ENCODE peak calls at places on chromosomes 7 and 10, in ten cellular contexts. C, T, L, Q, D, F, E, P, A and X are unnamed samples.

GRCh38 chr10:130432850-130433249 is 296.7 kb downstream of the GLRX3 start:
- DNase-seq in C (no peak), T (no peak), L (no peak), Q (no peak), D (no peak), F (peak), E (no peak), P (no peak), A (no peak), X (no peak)

GRCh38 chr10:28837613-28838390 is 160.5 kb downstream of the BAMBI start:
- DNase-seq in C (no peak), T (no peak), L (no peak), Q (no peak), D (no peak), F (no peak), E (no peak), P (no peak), A (no peak), X (no peak)

GRCh38 chr7:37065779-37066271 is 341.5 kb upstream of the AOAH start:
- DNase-seq in C (no peak), T (no peak), L (peak), Q (no peak), D (no peak), F (no peak), E (no peak), P (peak), A (no peak), X (no peak)

GRCh38 chr10:127149613-127150081 is 46.7 kb downstream of the INSYN2A start:
- DNase-seq in C (no peak), T (no peak), L (no peak), Q (no peak), D (no peak), F (no peak), E (no peak), P (no peak), A (no peak), X (no peak)

GRCh38 chr7:129575699-129576098 is 35.8 kb upstream of the NRF1 start:
- DNase-seq in C (no peak), T (no peak), L (no peak), Q (no peak), D (no peak), F (no peak), E (no peak), P (no peak), A (no peak), X (no peak)

GRCh38 chr7:70177166-70177565 is 578.9 kb downstream of the AUTS2 start:
- DNase-seq in C (no peak), T (no peak), L (peak), Q (no peak), D (no peak), F (no peak), E (no peak), P (peak), A (no peak), X (no peak)

GRCh38 chr10:48199580-48200377 is 74.7 kb downstream of the FRMPD2 start:
- DNase-seq in C (no peak), T (no peak), L (no peak), Q (no peak), D (no peak), F (no peak), E (no peak), P (peak), A (peak), X (no peak)

GRCh38 chr10:93821051-93821772 is 63.5 kb downstream of the LGI1 start:
- DNase-seq in C (peak), T (no peak), L (peak), Q (no peak), D (no peak), F (no peak), E (no peak), P (peak), A (peak), X (no peak)

GRCh38 chr7:82183633-82184032 is 259.9 kb downstream of the CACNA2D1 start:
- DNase-seq in C (no peak), T (no peak), L (no peak), Q (no peak), D (no peak), F (no peak), E (no peak), P (peak), A (no peak), X (no peak)

GRCh38 chr7:131522325-131522920 is 34.0 kb downstream of the PODXL start:
- DNase-seq in C (no peak), T (no peak), L (peak), Q (no peak), D (no peak), F (no peak), E (no peak), P (no peak), A (peak), X (no peak)

GRCh38 chr10:70866424-70866823 is 21.9 kb downstream of the PCBD1 start:
- DNase-seq in C (no peak), T (no peak), L (peak), Q (no peak), D (no peak), F (no peak), E (peak), P (no peak), A (no peak), X (no peak)

GRCh38 chr10:96987842-96988175 is 155.7 kb downstream of the LCOR start:
- DNase-seq in C (no peak), T (no peak), L (no peak), Q (no peak), D (no peak), F (no peak), E (no peak), P (no peak), A (no peak), X (no peak)

GRCh38 chr7:8627322-8627721 is 193.9 kb downstream of the NXPH1 start:
- DNase-seq in C (peak), T (no peak), L (no peak), Q (no peak), D (no peak), F (no peak), E (no peak), P (no peak), A (no peak), X (no peak)

GRCh38 chr10:50552771-50553535 is 70.8 kb downstream of the SGMS1 start:
- DNase-seq in C (no peak), T (no peak), L (peak), Q (peak), D (no peak), F (no peak), E (no peak), P (no peak), A (peak), X (no peak)

GRCh38 chr7:152883858-152884257 is 124.3 kb downstream of the ACTR3B start:
- DNase-seq in C (no peak), T (no peak), L (no peak), Q (no peak), D (no peak), F (no peak), E (no peak), P (no peak), A (no peak), X (no peak)

GRCh38 chr10:104350146-104350635 is 3.4 kb upstream of the CFAP58 start:
- DNase-seq in C (peak), T (no peak), L (peak), Q (no peak), D (no peak), F (no peak), E (no peak), P (no peak), A (peak), X (no peak)

GRCh38 chr10:83677795-83678194 is 461.5 kb upstream of the GHITM start:
- DNase-seq in C (no peak), T (no peak), L (peak), Q (no peak), D (no peak), F (no peak), E (no peak), P (no peak), A (no peak), X (no peak)

GRCh38 chr7:78383096-78383495 is 584.5 kb downstream of the PHTF2 start:
- DNase-seq in C (no peak), T (no peak), L (no peak), Q (no peak), D (no peak), F (no peak), E (no peak), P (no peak), A (no peak), X (no peak)

GRCh38 chr7:46568420-46569116 is 647.5 kb upstream of the IGFBP3 start:
- DNase-seq in C (no peak), T (no peak), L (no peak), Q (no peak), D (no peak), F (no peak), E (no peak), P (no peak), A (peak), X (no peak)

GRCh38 chr7:43879477-43879876 is 10.2 kb upstream of the MRPS24 start:
- DNase-seq in C (no peak), T (peak), L (no peak), Q (no peak), D (no peak), F (no peak), E (no peak), P (peak), A (no peak), X (no peak)

GRCh38 chr10:78856421-78856820 is 212.3 kb upstream of the ZMIZ1 start:
- DNase-seq in C (no peak), T (no peak), L (no peak), Q (no peak), D (no peak), F (no peak), E (peak), P (no peak), A (no peak), X (peak)

GRCh38 chr10:80486151-80486692 is 32.1 kb downstream of the TSPAN14 start:
- DNase-seq in C (no peak), T (no peak), L (no peak), Q (peak), D (no peak), F (no peak), E (no peak), P (no peak), A (no peak), X (no peak)

GRCh38 chr10:103153302-103153759 is 39.7 kb downstream of the NT5C2 start:
- DNase-seq in C (peak), T (no peak), L (no peak), Q (no peak), D (no peak), F (no peak), E (no peak), P (no peak), A (no peak), X (peak)

GRCh38 chr10:122748496-122748895 is 48.9 kb upstream of the C10orf120 start:
- DNase-seq in C (no peak), T (no peak), L (no peak), Q (no peak), D (peak), F (no peak), E (no peak), P (no peak), A (no peak), X (no peak)